ENCODE peak calls at places on chromosomes 12 and 14, in four cellular contexts. V, Y, C and U are unnamed samples.
A peak's percentile ranks its signal among the peaks of the same experiment; 100 is the strongest.

GRCh38 chr12:77569876-77570275 is 260.8 kb upstream of the NAV3 start:
- DNase-seq in V (no peak), Y (no peak), C (no peak), U (no peak)

GRCh38 chr12:51270067-51270846 is at the start of gene SMAGP:
- DNase-seq in V (peak; percentile 69), Y (peak; percentile 31), C (peak; percentile 34), U (peak; percentile 43)

GRCh38 chr14:96660667-96661066 is 136.5 kb upstream of the VRK1 start:
- DNase-seq in V (no peak), Y (no peak), C (no peak), U (no peak)

GRCh38 chr14:99789581-99789980 is 3.6 kb upstream of the EML1 start:
- DNase-seq in V (no peak), Y (no peak), C (no peak), U (no peak)

GRCh38 chr14:56304456-56304855 is 186.2 kb downstream of the PELI2 start:
- DNase-seq in V (no peak), Y (no peak), C (no peak), U (no peak)

GRCh38 chr12:44654641-44655625 is 221.2 kb downstream of the NELL2 start:
- DNase-seq in V (no peak), Y (no peak), C (no peak), U (no peak)

GRCh38 chr14:99479903-99480855 is 480 bp downstream of the SETD3 start:
- DNase-seq in V (peak; percentile 88), Y (peak; percentile 45), C (peak; percentile 46), U (peak; percentile 58)

GRCh38 chr12:112283541-112283940 is 98.7 kb downstream of the HECTD4 start:
- DNase-seq in V (no peak), Y (peak; percentile 13), C (no peak), U (no peak)

GRCh38 chr14:80491131-80491530 is 279.8 kb upstream of the DIO2 start:
- DNase-seq in V (no peak), Y (no peak), C (peak; percentile 84), U (peak; percentile 50)

GRCh38 chr12:91182664-91183455 is at the start of gene DCN:
- DNase-seq in V (no peak), Y (no peak), C (peak; percentile 82), U (peak; percentile 70)

GRCh38 chr12:104480826-104481457 is 24.2 kb downstream of the CHST11 start:
- DNase-seq in V (peak; percentile 78), Y (peak; percentile 72), C (peak; percentile 67), U (peak; percentile 92)

GRCh38 chr14:30227871-30228270 is 300.2 kb upstream of the PRKD1 start:
- DNase-seq in V (no peak), Y (peak; percentile 85), C (peak; percentile 82), U (peak; percentile 68)

GRCh38 chr14:69703047-69704046 is 63.6 kb upstream of the SRSF5 start:
- DNase-seq in V (no peak), Y (no peak), C (no peak), U (no peak)

GRCh38 chr14:93892923-93893549 is 34.1 kb upstream of the FAM181A start:
- DNase-seq in V (peak; percentile 90), Y (peak; percentile 28), C (peak; percentile 48), U (peak; percentile 69)

GRCh38 chr14:65252471-65253255 is 150.3 kb upstream of the MAX start:
- DNase-seq in V (no peak), Y (no peak), C (no peak), U (no peak)

GRCh38 chr14:90491221-90491867 is 94.5 kb downstream of the CALM1 start:
- DNase-seq in V (peak; percentile 83), Y (no peak), C (peak; percentile 20), U (peak; percentile 75)

GRCh38 chr12:87274594-87275245 is 754.5 kb downstream of the C12orf50 start:
- DNase-seq in V (no peak), Y (peak; percentile 31), C (peak; percentile 47), U (peak; percentile 62)

GRCh38 chr14:54646576-54647130 is 79.7 kb downstream of the SAMD4A start:
- DNase-seq in V (no peak), Y (no peak), C (no peak), U (no peak)

GRCh38 chr14:62313228-62313627 is 551.0 kb downstream of the SNAPC1 start:
- DNase-seq in V (no peak), Y (no peak), C (no peak), U (no peak)

GRCh38 chr12:107903377-107904061 is 129.0 kb downstream of the ASCL4 start:
- DNase-seq in V (no peak), Y (no peak), C (no peak), U (no peak)

DNA sequence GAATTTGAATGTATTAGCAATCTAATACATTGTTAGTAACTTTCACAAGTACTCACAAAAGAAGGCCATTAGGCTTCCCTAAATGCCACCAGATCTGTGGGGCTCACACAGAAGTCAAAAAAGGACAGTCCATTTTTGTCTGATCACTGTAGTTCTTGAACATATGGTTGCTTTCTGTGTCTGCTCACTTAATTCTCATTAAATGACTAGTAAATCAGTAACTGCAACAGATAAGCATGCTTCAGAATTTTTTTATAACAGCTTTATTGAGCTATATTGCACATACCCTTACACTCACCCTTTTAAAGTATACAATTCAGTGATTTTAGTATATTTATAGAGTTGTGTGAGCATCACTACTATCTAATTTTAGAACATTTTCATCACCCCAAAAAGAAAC is 71.4 kb downstream of the DENND5B start:
- DNase-seq in V (no peak), Y (no peak), C (peak; percentile 27), U (no peak)
- H3K4me3 ChIP-seq in V (no peak overlapping the region), Y (no peak overlapping the region), C (no peak overlapping the region), U (no peak overlapping the region)

DNA sequence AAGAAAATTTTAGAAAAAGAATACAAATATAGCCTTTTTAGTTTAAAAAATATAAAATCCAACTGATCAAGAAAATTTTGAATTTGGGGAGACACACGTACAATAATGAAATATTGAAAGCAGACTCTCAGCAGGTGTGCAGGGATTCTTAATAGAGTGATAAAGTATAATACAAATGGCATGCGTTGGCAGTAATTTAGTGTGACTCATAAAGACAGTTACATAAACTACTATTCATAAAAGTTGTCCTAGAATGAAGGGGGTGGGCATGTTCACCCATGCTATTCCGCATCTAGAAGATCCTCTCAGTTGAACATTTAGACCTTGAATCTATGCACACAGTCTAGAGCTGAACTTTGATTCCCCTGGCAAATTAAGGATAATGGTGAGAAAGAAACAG is 200.4 kb upstream of the AVPR1A start:
- DNase-seq in V (no peak), Y (peak; percentile 13), C (no peak), U (no peak)
- H3K4me3 ChIP-seq in V (no peak overlapping the region), Y (no peak overlapping the region), C (no peak overlapping the region), U (no peak overlapping the region)

DNA sequence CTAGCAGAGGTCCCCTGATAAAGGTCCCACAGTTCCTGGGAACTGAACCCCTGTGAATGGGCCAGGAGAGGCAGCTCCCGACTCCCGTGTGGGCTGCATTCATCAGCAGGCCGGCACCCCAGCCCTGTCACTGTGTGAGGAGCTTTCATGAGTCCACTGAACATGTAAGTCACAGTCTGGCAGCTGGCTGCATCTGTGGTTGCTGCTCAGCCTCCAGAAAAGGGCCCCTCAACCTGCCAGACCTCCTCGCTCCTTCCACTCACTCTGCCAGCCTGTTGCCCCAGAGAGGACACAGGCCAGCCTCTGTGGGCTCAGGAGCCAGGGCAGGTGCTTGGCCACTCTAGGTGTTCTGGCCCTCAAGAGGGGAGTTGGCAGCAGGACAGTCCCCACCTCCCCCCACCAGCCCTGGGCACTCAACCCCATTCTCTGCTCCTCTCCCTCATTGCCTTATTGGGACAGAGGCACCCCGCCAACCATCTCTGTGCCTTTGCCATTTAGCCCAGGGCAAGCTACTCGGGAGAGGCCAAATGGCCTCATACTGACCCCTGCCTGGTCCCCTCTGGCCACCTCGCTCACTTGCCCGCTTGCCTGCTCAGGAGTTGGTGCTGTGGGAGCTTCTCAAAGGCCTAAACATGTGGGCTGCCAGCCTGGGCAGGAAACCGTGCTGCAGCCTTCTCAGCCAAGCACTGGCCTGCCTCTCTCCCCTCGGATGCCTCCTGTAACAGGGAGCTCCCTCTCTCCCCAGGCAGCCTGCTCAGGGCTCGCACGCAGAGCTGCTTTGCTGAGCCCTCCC is 1.9 kb downstream of the RTL1 start:
- DNase-seq in V (peak; percentile 55), Y (no peak), C (no peak), U (no peak)
- H3K4me3 ChIP-seq in V (no peak overlapping the region), Y (no peak overlapping the region), C (no peak overlapping the region), U (no peak overlapping the region)

DNA sequence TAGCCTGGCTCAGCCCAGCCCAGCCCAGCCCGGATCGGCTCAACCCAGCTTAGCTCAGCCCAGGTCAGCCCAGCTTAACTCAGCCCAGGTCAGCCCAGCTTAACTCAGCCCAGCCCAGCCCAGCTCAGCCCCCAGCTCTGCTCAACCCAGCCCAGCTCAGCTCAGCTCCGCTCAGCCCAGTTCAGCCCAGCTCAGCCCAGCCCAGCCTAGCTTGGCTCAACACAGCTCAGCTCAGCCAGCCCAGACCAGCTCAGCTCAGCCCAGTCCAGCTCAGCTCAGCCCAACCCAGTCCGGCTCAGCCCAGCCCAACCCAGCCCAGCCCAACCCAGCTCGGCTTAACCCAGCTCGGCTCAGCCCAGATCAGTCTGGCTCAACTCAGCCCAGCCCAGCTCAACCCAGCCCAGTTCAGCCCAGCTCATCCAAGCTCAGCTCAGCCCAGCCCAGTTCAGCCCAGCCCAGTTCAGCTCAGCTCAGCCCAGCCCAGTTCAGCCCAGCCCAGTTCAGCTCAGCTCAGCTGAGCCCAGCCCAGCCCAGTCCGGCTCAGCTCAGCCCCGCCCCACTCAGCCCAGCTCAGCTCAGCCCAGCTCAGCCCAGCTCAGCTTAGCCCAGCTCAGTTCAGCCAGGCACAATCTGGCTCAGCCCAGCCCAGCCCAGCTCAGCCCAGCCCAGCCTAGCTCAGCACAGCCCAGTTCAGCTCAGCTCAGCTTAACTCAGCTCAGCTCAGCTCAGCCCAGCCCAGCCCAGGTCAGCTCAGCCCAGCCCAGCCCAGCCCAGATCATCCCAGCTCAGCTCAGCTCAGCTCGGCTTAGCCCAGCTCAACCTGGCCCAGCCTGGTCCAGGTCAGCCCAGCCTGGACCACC is 331.7 kb downstream of the TMEM121 start:
- DNase-seq in V (peak; percentile 56), Y (no peak), C (no peak), U (no peak)
- H3K4me3 ChIP-seq in V (no peak overlapping the region), Y (no peak overlapping the region), C (no peak overlapping the region), U (no peak overlapping the region)

GRCh38 chr14:20680843-20681347 is 3.5 kb upstream of the RNASE4 start:
- DNase-seq in V (no peak), Y (no peak), C (no peak), U (no peak)
- H3K4me3 ChIP-seq in V (peak overlapping the region; percentile 93), Y (peak overlapping the region; percentile 74), C (peak overlapping the region; percentile 99), U (peak overlapping the region; percentile 82)

DNA sequence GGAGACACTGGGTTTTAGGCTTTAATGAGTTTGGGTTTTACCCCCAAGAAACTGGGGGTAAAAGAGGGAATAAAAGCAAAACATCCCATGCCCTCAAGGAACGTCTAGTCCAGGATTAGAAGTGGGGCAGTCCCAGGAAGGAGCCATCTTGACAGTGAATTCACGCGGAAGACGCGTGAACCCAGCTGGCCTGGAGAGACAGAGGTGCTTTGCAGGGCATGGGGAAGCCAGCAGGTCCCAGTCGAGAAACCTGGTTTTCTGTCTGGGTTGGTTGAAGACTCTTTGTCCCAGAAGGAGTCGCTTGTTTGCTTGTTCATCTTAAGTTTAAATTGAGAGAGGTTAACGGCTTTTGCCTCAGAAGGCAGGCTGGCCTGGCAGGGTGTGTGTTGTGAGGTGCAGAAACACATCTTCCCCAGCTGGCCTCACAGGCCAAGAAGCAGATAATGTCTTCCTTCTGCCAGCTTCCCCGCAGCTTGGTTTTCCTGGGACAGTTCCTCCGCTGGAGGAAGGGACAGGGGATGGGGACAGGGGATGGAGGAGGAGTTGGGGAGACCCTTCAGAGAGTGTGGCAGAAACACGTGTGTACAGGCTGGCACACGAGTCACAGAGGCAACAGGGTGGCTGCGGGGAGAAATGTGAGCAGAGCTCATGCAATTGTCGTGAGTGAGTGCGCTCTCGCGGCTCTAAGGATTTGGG is 18.5 kb upstream of the CD9 start:
- DNase-seq in V (peak; percentile 59), Y (no peak), C (peak; percentile 40), U (no peak)
- H3K4me3 ChIP-seq in V (no peak overlapping the region), Y (no peak overlapping the region), C (no peak overlapping the region), U (no peak overlapping the region)

GRCh38 chr12:114670257-114670955 is 13.6 kb downstream of the TBX3 start:
- DNase-seq in V (no peak), Y (no peak), C (peak; percentile 65), U (no peak)
- H3K4me3 ChIP-seq in V (no peak overlapping the region), Y (no peak overlapping the region), C (peak overlapping the region; percentile 44), U (no peak overlapping the region)